ENCODE peak calls at places on chromosomes 13 and 19, in four cellular contexts. C is M059J, U is GM23338, R is mesenteric fat pad. X is an unnamed sample.

GRCh38 chr19:41554902-41555301 is 21.1 kb upstream of the CEACAM21 start:
- DNase-seq in C (no peak), U (no peak), R (no peak), X (no peak)

GRCh38 chr19:6551607-6552450 is 21.0 kb downstream of the TNFSF9 start:
- DNase-seq in C (no peak), U (peak), R (peak), X (peak)

GRCh38 chr19:48351341-48351752 is 12.4 kb downstream of the TMEM143 start:
- DNase-seq in C (peak), U (peak), R (no peak), X (peak)

GRCh38 chr13:78382481-78382880 is 220.9 kb downstream of the POU4F1 start:
- DNase-seq in C (no peak), U (no peak), R (no peak), X (no peak)

GRCh38 chr19:38021356-38021755 is 114.3 kb downstream of the SIPA1L3 start:
- DNase-seq in C (no peak), U (no peak), R (no peak), X (no peak)

GRCh38 chr13:71760226-71760591 is 106.8 kb downstream of the DACH1 start:
- DNase-seq in C (no peak), U (no peak), R (no peak), X (no peak)

GRCh38 chr19:51116736-51117135 is 8.0 kb upstream of the SIGLEC9 start:
- DNase-seq in C (no peak), U (no peak), R (no peak), X (no peak)

GRCh38 chr13:70424428-70424827 is 316.2 kb upstream of the KLHL1 start:
- DNase-seq in C (no peak), U (peak), R (no peak), X (no peak)

GRCh38 chr13:48600374-48601364 is 53.1 kb upstream of the CYSLTR2 start:
- DNase-seq in C (peak), U (no peak), R (no peak), X (peak)

GRCh38 chr13:99307648-99308339 is 595 bp upstream of the GPR183 start:
- DNase-seq in C (peak), U (no peak), R (no peak), X (peak)

GRCh38 chr19:30799854-30800755 is 427.9 kb downstream of the ZNF536 start:
- DNase-seq in C (peak), U (peak), R (no peak), X (peak)

GRCh38 chr13:75739244-75739868 is 103.2 kb downstream of the LMO7 start:
- DNase-seq in C (peak), U (no peak), R (no peak), X (no peak)

GRCh38 chr19:54203151-54203611 is 2.5 kb downstream of the RPS9 start:
- DNase-seq in C (no peak), U (no peak), R (no peak), X (no peak)

GRCh38 chr19:12331211-12331941 is 2.1 kb downstream of the ZNF563 start:
- DNase-seq in C (no peak), U (no peak), R (no peak), X (no peak)

GRCh38 chr19:3045885-3046603 is 16.3 kb downstream of the TLE5 start:
- DNase-seq in C (no peak), U (peak), R (no peak), X (no peak)

X was measured in Daoy.